ENCODE peak calls at places on chromosomes 7 and 10, in ten cellular contexts. F, X, B, O, P, V, C, K, S and W are unnamed samples. For H3K4me1, the result is how much of the 10 kb centered on the place peaks cover.

GRCh38 chr7:3028767-3029111 is 14.9 kb downstream of the CARD11 start:
- DNase-seq in C (no peak), X (no peak), O (no peak), S (no peak), F (no peak), V (no peak), P (no peak), B (no peak), K (no peak), W (no peak)

GRCh38 chr7:33459340-33459751 is 330.0 kb downstream of the BBS9 start:
- DNase-seq in K (no peak), V (no peak), B (no peak), X (no peak), O (no peak), P (peak), F (peak), C (peak), S (peak), W (peak)

GRCh38 chr10:58152698-58153263 is 114.9 kb downstream of the IPMK start:
- DNase-seq in V (peak), K (no peak), C (peak), O (peak), F (peak), P (peak), B (peak), X (no peak), S (peak), W (peak)

GRCh38 chr10:114520453-114520852 is 116.2 kb upstream of the AFAP1L2 start:
- DNase-seq in P (no peak), B (peak), K (no peak), C (peak), O (no peak), V (no peak), F (no peak), X (no peak), S (peak), W (peak)

GRCh38 chr7:105014725-105015630 is 973 bp downstream of the KMT2E start:
- DNase-seq in X (no peak), K (peak), C (peak), O (peak), P (peak), F (peak), B (peak), V (peak), S (peak), W (peak)

GRCh38 chr7:131606346-131607290 is 50.2 kb upstream of the PODXL start:
- DNase-seq in C (no peak), K (no peak), F (no peak), X (no peak), B (no peak), V (no peak), O (no peak), S (no peak), P (peak), W (no peak)

GRCh38 chr10:132938472-132939329 is 3.7 kb downstream of the CFAP46 start:
- DNase-seq in O (no peak), B (no peak), F (peak), K (peak), V (no peak), C (peak), P (peak), S (peak), X (no peak), W (peak)

GRCh38 chr7:88151119-88151790 is 68.6 kb downstream of the SRI start:
- DNase-seq in B (no peak), S (no peak), O (no peak), F (no peak), C (no peak), X (no peak), V (no peak), K (no peak), P (no peak), W (no peak)

GRCh38 chr7:29255839-29256782 is 61.5 kb downstream of the CHN2 start:
- DNase-seq in V (no peak), K (no peak), F (no peak), B (no peak), P (no peak), S (no peak), O (no peak), C (peak), X (no peak), W (peak)

GRCh38 chr10:116691544-116692126 is 50.7 kb downstream of the HSPA12A start:
- DNase-seq in O (no peak), B (no peak), S (no peak), C (no peak), V (no peak), K (no peak), X (no peak), F (no peak), P (peak), W (peak)

GRCh38 chr7:158381956-158382355 is 205.7 kb downstream of the PTPRN2 start:
- DNase-seq in B (no peak), S (no peak), F (no peak), X (no peak), O (no peak), V (no peak), C (no peak), P (no peak), K (no peak), W (no peak)

GRCh38 chr7:4681922-4682620 is at the start of gene FOXK1:
- DNase-seq in B (peak), O (peak), V (peak), C (peak), F (peak), S (peak), P (peak), K (peak), X (peak), W (peak)

GRCh38 chr7:94028768-94029167 is 24.6 kb upstream of the BET1 start:
- DNase-seq in P (no peak), V (no peak), C (no peak), S (no peak), X (no peak), K (no peak), B (no peak), F (no peak), O (no peak), W (peak)

GRCh38 chr7:47100815-47101435 is 481.0 kb downstream of the TNS3 start:
- DNase-seq in B (no peak), C (peak), S (peak), F (peak), O (peak), K (peak), V (peak), X (peak), P (peak), W (peak)

GRCh38 chr10:70440296-70441160 is 953 bp downstream of the NODAL start:
- DNase-seq in P (peak), O (no peak), C (no peak), K (peak), X (no peak), V (no peak), F (no peak), S (no peak), B (no peak), W (no peak)

GRCh38 chr7:77903597-77903996 is 105.0 kb downstream of the PHTF2 start:
- DNase-seq in S (peak), X (no peak), F (no peak), B (no peak), P (peak), V (no peak), K (no peak), O (no peak), C (no peak), W (no peak)

GRCh38 chr7:4754433-4755010 is 20.9 kb upstream of the AP5Z1 start:
- DNase-seq in F (no peak), P (no peak), S (no peak), O (no peak), X (no peak), C (no peak), B (no peak), K (no peak), V (no peak), W (no peak)

GRCh38 chr10:17113889-17114288 is 15.7 kb downstream of the CUBN start:
- DNase-seq in B (no peak), F (no peak), S (no peak), V (peak), P (no peak), K (peak), C (peak), O (no peak), X (no peak), W (peak)

GRCh38 chr7:23234569-23235296 is 11.8 kb upstream of the GPNMB start:
- DNase-seq in V (no peak), K (no peak), S (no peak), X (no peak), C (no peak), F (no peak), B (no peak), P (no peak), O (no peak), W (no peak)

GRCh38 chr7:82173400-82174021 is 270.1 kb downstream of the CACNA2D1 start:
- DNase-seq in V (no peak), K (no peak), X (no peak), S (no peak), P (no peak), C (no peak), B (no peak), O (no peak), F (no peak), W (no peak)

GRCh38 chr10:113754768-113755167 is 3.3 kb downstream of the PLEKHS1 start:
- DNase-seq in C (peak), P (peak), X (no peak), S (no peak), F (no peak), V (no peak), O (no peak), K (no peak), B (no peak), W (no peak)

GRCh38 chr10:60536529-60537114 is 146.9 kb upstream of the ANK3 start:
- DNase-seq in C (no peak), S (peak), X (no peak), P (no peak), K (no peak), B (no peak), O (no peak), F (no peak), V (no peak), W (peak)

GRCh38 chr7:44219371-44220045 is 18.7 kb downstream of the YKT6 start:
- DNase-seq in X (peak), K (no peak), O (no peak), P (no peak), V (peak), C (no peak), S (no peak), F (no peak), B (no peak), W (no peak)

GRCh38 chr10:124717911-124718734 is 26.1 kb downstream of the FAM53B start:
- DNase-seq in K (no peak), B (peak), O (no peak), S (no peak), F (no peak), V (no peak), P (no peak), X (no peak), C (no peak), W (no peak)

GRCh38 chr10:121668336-121669009 is 70.2 kb upstream of the FGFR2 start:
- DNase-seq in F (no peak), X (peak), K (peak), V (peak), B (no peak), S (no peak), O (peak), P (peak), C (peak), W (peak)

GRCh38 chr10:1040133-1040532 is 8.8 kb downstream of the IDI1 start:
- DNase-seq in P (no peak), F (no peak), S (no peak), C (no peak), X (no peak), O (no peak), B (no peak), K (no peak), V (no peak), W (no peak)

GRCh38 chr7:73449422-73449821 is 15.8 kb downstream of the FZD9 start:
- DNase-seq in F (no peak), C (no peak), S (no peak), V (no peak), X (no peak), O (no peak), B (no peak), P (no peak), K (no peak), W (no peak)

GRCh38 chr10:97498841-97499560 is at the start of gene UBTD1:
- DNase-seq in P (peak), K (peak), O (peak), X (peak), S (peak), B (peak), V (peak), F (peak), C (peak), W (peak)

GRCh38 chr10:11532329-11532728 is 79.1 kb downstream of the USP6NL start:
- DNase-seq in B (no peak), S (no peak), P (no peak), V (no peak), F (no peak), O (no peak), X (no peak), C (no peak), K (no peak), W (peak)

GRCh38 chr7:143408686-143409551 is at the start of gene EPHA1:
- DNase-seq in C (peak), X (no peak), P (peak), B (peak), S (no peak), V (peak), K (no peak), F (no peak), O (peak), W (peak)

GRCh38 chr10:77925410-77925794 is 1.2 kb downstream of the DLG5 start:
- DNase-seq in B (no peak), V (peak), K (no peak), P (no peak), S (peak), C (peak), O (no peak), X (no peak), F (no peak), W (no peak)

GRCh38 chr7:1300206-1300605 is 67.5 kb downstream of the UNCX start:
- DNase-seq in C (no peak), K (no peak), P (no peak), B (no peak), O (no peak), S (no peak), V (peak), X (no peak), F (no peak), W (no peak)

GRCh38 chr10:32259551-32259950 is 87.4 kb downstream of the EPC1 start:
- DNase-seq in S (no peak), X (no peak), P (no peak), V (no peak), B (no peak), K (no peak), F (no peak), C (no peak), O (no peak), W (no peak)

GRCh38 chr10:63256047-63256773 is 123.1 kb downstream of the NRBF2 start:
- DNase-seq in F (no peak), B (no peak), P (no peak), O (no peak), K (no peak), C (no peak), V (no peak), X (no peak), S (no peak), W (peak)
- H3K27ac ChIP-seq in F (no peak), B (no peak), P (no peak), O (no peak), K (peak), C (no peak), V (no peak), X (peak), S (no peak), W (peak)

DNA sequence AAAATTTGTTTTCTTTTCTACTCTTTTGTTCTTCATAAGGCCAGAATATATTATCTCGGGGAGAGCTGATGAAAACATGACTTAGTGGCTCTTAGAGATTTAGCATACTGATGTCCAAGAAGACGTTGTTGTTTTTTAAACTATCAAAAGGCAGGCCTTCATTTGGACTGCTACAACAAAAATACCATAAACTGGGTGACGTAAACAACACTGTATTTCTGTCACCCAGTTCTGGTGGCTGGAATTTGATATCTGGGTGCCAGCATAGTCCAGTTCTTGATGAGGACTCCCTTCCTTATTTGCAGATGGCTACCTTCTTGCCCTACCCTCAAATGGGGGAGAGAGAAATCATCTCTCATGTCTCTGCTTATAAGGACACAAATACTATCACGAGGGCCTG is 25.3 kb downstream of the ACTA2 start:
- DNase-seq in O (no peak), B (no peak), K (no peak), C (no peak), P (no peak), F (no peak), X (no peak), V (no peak), S (no peak), W (no peak)
- H3K4me3 ChIP-seq in O (no peak), B (no peak), K (no peak), C (no peak), P (no peak), F (no peak), X (no peak), V (no peak), S (no peak), W (no peak)

GRCh38 chr7:101933028-101933427 is 115.6 kb downstream of the CUX1 start:
- DNase-seq in P (no peak), X (no peak), V (no peak), S (no peak), C (no peak), F (no peak), O (no peak), K (no peak), B (no peak), W (no peak)
- H3K4me1 ChIP-seq in P (under half), X (under half), V (under half), S (under half), C (under half), F (under half), O (under half), K (under half), B (under half), W (half or more)

GRCh38 chr7:70721500-70721899 is 410.4 kb upstream of the GALNT17 start:
- DNase-seq in F (no peak), B (no peak), K (no peak), P (no peak), X (no peak), C (no peak), V (no peak), O (no peak), S (no peak), W (no peak)
- H3K27ac ChIP-seq in F (no peak), B (no peak), K (no peak), P (no peak), X (no peak), C (no peak), V (no peak), O (no peak), S (no peak), W (no peak)

GRCh38 chr10:72654720-72655119 is 28.8 kb upstream of the MICU1 start:
- DNase-seq in B (no peak), C (no peak), O (no peak), P (no peak), K (no peak), F (no peak), S (no peak), X (no peak), V (no peak), W (no peak)
- H3K4me3 ChIP-seq in B (no peak), C (no peak), O (no peak), P (no peak), K (no peak), F (no peak), S (no peak), X (no peak), V (no peak), W (no peak)

GRCh38 chr7:134356421-134356936 is 39.7 kb upstream of the SLC35B4 start:
- DNase-seq in V (no peak), X (no peak), S (no peak), B (no peak), C (no peak), P (no peak), K (no peak), F (no peak), O (no peak), W (no peak)
- H3K4me1 ChIP-seq in V (under half), X (under half), S (under half), B (under half), C (under half), P (under half), K (under half), F (under half), O (under half), W (under half)

DNA sequence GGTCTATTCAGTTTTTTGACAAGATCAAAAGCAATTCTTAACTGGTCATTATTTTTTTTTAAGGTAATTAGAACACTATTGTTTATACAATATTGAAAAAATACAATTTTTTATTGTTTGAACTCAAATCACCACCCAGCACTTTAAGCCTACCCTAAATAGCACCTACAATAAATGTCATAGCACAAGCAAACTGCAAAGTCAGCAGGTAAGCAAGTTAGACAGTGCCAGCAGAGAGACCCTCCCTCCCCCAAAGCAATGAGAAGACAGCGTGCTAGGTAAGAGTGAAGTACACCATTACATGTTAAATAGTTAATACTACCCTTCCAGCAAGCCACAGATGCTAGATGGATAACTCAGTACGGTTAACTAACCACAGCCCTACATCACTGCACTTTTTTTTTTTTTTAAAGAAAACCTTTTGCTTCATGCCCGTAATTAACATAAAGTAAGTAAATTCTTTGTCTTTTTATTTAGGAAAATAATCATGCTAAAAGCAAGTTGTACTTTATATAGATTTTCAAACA is 120.0 kb downstream of the UBE2H start:
- DNase-seq in P (no peak), C (no peak), F (no peak), S (no peak), V (no peak), O (no peak), K (no peak), X (no peak), B (no peak), W (no peak)
- H3K27ac ChIP-seq in P (no peak), C (no peak), F (no peak), S (peak), V (peak), O (peak), K (no peak), X (peak), B (no peak), W (no peak)

GRCh38 chr10:73092830-73093229 is 3.8 kb downstream of the P4HA1 start:
- DNase-seq in P (no peak), O (no peak), X (no peak), S (no peak), C (no peak), F (no peak), V (no peak), B (no peak), K (no peak), W (no peak)
- H3K4me3 ChIP-seq in P (no peak), O (no peak), X (no peak), S (no peak), C (no peak), F (no peak), V (no peak), B (no peak), K (no peak), W (peak)

GRCh38 chr10:65284495-65285041 is 1641.3 kb upstream of the LRRTM3 start:
- DNase-seq in V (no peak), F (no peak), B (no peak), O (no peak), K (no peak), C (no peak), X (no peak), S (no peak), P (no peak), W (no peak)
- H3K4me1 ChIP-seq in V (under half), F (under half), B (under half), O (under half), K (under half), C (under half), X (under half), S (under half), P (under half), W (under half)